ENCODE peak calls at places on chromosome 13, in five cellular contexts. M, A, F, R and Q are unnamed samples.

GRCh38 chr13:33644607-33645543 is 173.1 kb upstream of the RFC3 start:
- DNase-seq in A (no peak), M (no peak), F (no peak), R (no peak), Q (no peak)

GRCh38 chr13:40564342-40564997 is 102.0 kb downstream of the FOXO1 start:
- DNase-seq in A (no peak), M (no peak), F (no peak), R (no peak), Q (no peak)

GRCh38 chr13:36133950-36134349 is 2.8 kb upstream of the DCLK1 start:
- DNase-seq in A (no peak), M (no peak), R (no peak), F (no peak), Q (no peak)

GRCh38 chr13:49528161-49528560 is 32.4 kb downstream of the PHF11 start:
- DNase-seq in R (no peak), A (no peak), F (no peak), M (no peak), Q (no peak)

GRCh38 chr13:100235311-100235901 is 146.5 kb downstream of the PCCA start:
- DNase-seq in M (peak; percentile 76), R (no peak), A (peak; percentile 52), F (peak; percentile 18), Q (peak; percentile 62)

GRCh38 chr13:113947321-113948033 is 26.4 kb downstream of the C13orf46 start:
- DNase-seq in F (no peak), M (peak; percentile 39), R (no peak), A (no peak), Q (no peak)

GRCh38 chr13:97631158-97631557 is 197.2 kb downstream of the RAP2A start:
- DNase-seq in A (no peak), R (no peak), F (no peak), M (peak; percentile 20), Q (no peak)

GRCh38 chr13:70424428-70424827 is 316.2 kb upstream of the KLHL1 start:
- DNase-seq in R (no peak), A (no peak), F (no peak), M (no peak), Q (no peak)

GRCh38 chr13:28652002-28652401 is 6.9 kb upstream of the POMP start:
- DNase-seq in R (no peak), F (no peak), A (no peak), M (no peak), Q (no peak)

GRCh38 chr13:27336005-27336673 is 65.5 kb downstream of the RASL11A start:
- DNase-seq in F (no peak), R (no peak), A (no peak), M (no peak), Q (no peak)

GRCh38 chr13:30711375-30711774 is 24.0 kb upstream of the ALOX5AP start:
- DNase-seq in R (no peak), F (no peak), A (no peak), M (peak; percentile 55), Q (no peak)

GRCh38 chr13:99231726-99232125 is 26.5 kb downstream of the GPR18 start:
- DNase-seq in M (no peak), F (no peak), R (no peak), A (no peak), Q (no peak)

GRCh38 chr13:97715763-97716162 is 237.7 kb upstream of the IPO5 start:
- DNase-seq in M (no peak), R (no peak), F (no peak), A (no peak), Q (no peak)

GRCh38 chr13:54018485-54018884 is 989.9 kb downstream of the OLFM4 start:
- DNase-seq in F (no peak), A (no peak), R (no peak), M (no peak), Q (no peak)

GRCh38 chr13:33676045-33676699 is 141.8 kb upstream of the RFC3 start:
- DNase-seq in M (peak; percentile 26), R (no peak), F (no peak), A (no peak), Q (no peak)

GRCh38 chr13:98033277-98034247 is 80.1 kb downstream of the IPO5 start:
- DNase-seq in F (no peak), A (no peak), R (no peak), M (peak; percentile 73), Q (no peak)

GRCh38 chr13:113113846-113114271 is 8.3 kb downstream of the F7 start:
- DNase-seq in A (no peak), F (no peak), R (peak; percentile 8), M (no peak), Q (no peak)

GRCh38 chr13:25037057-25037813 is 58.7 kb upstream of the PABPC3 start:
- DNase-seq in M (peak; percentile 71), F (no peak), A (peak; percentile 43), R (peak; percentile 38), Q (no peak)

GRCh38 chr13:72104656-72105180 is 237.7 kb upstream of the DACH1 start:
- DNase-seq in R (no peak), F (no peak), A (no peak), M (no peak), Q (no peak)

GRCh38 chr13:23615677-23616076 is 45.5 kb downstream of the TNFRSF19 start:
- DNase-seq in M (no peak), A (no peak), F (no peak), R (no peak), Q (no peak)

GRCh38 chr13:23789576-23790346 is 99.4 kb downstream of the MIPEP start:
- DNase-seq in F (no peak), R (no peak), M (no peak), A (no peak), Q (no peak)

GRCh38 chr13:106322628-106323027 is 212.8 kb downstream of the EFNB2 start:
- DNase-seq in A (no peak), R (no peak), M (no peak), F (no peak), Q (no peak)

GRCh38 chr13:97136418-97136817 is 85.7 kb upstream of the MBNL2 start:
- DNase-seq in R (no peak), F (no peak), M (no peak), A (no peak), Q (no peak)

GRCh38 chr13:45108716-45109706 is 11.3 kb upstream of the GTF2F2 start:
- DNase-seq in M (peak; percentile 28), F (no peak), A (no peak), R (no peak), Q (no peak)

GRCh38 chr13:112714366-112714765 is 24.5 kb downstream of the ATP11A start:
- DNase-seq in M (no peak), R (no peak), F (no peak), A (no peak), Q (no peak)

GRCh38 chr13:99208185-99208584 is 7.5 kb downstream of the UBAC2 start:
- DNase-seq in R (no peak), F (no peak), A (no peak), M (no peak), Q (no peak)